ENCODE peak calls at places on chromosomes 12 and 14, in nine cellular contexts. S, T, E, L, K, V, Y, B and O are unnamed samples.
A peak's percentile ranks its signal among the peaks of the same experiment; 100 is the strongest.

GRCh38 chr12:92370828-92371227 is 225.2 kb upstream of the BTG1 start:
- DNase-seq in S (no peak), T (no peak), E (no peak), L (no peak), K (no peak), V (no peak), Y (no peak), B (no peak), O (no peak)

GRCh38 chr12:9032202-9032964 is 43.0 kb downstream of the KLRG1 start:
- DNase-seq in S (no peak), T (no peak), E (no peak), L (no peak), K (no peak), V (peak; percentile 3), Y (no peak), B (no peak), O (no peak)

GRCh38 chr12:108350511-108350910 is 11.4 kb upstream of the CMKLR1 start:
- DNase-seq in S (no peak), T (no peak), E (no peak), L (no peak), K (no peak), V (no peak), Y (no peak), B (no peak), O (no peak)

GRCh38 chr14:105315211-105315721 is 718 bp downstream of the PACS2 start:
- DNase-seq in S (peak; percentile 29), T (no peak), E (no peak), L (peak; percentile 67), K (no peak), V (no peak), Y (peak; percentile 90), B (peak; percentile 27), O (peak; percentile 66)

GRCh38 chr12:79057540-79057939 is 193.0 kb downstream of the SYT1 start:
- DNase-seq in S (no peak), T (no peak), E (no peak), L (no peak), K (no peak), V (no peak), Y (no peak), B (no peak), O (no peak)

GRCh38 chr12:2137707-2138106 is 84.9 kb downstream of the CACNA1C start:
- DNase-seq in S (no peak), T (no peak), E (peak; percentile 66), L (no peak), K (no peak), V (no peak), Y (peak; percentile 72), B (no peak), O (peak; percentile 62)

GRCh38 chr14:99682809-99683618 is 1.1 kb upstream of the CYP46A1 start:
- DNase-seq in S (peak; percentile 72), T (no peak), E (peak; percentile 90), L (peak; percentile 87), K (no peak), V (peak; percentile 83), Y (peak; percentile 96), B (peak; percentile 46), O (peak; percentile 81)

GRCh38 chr12:120534203-120534702 is at the start of gene RNF10:
- DNase-seq in S (peak; percentile 83), T (no peak), E (peak; percentile 87), L (peak; percentile 95), K (no peak), V (peak; percentile 94), Y (peak; percentile 92), B (peak; percentile 87), O (peak; percentile 85)

GRCh38 chr14:75069021-75069810 is at the start of gene ZC2HC1C:
- DNase-seq in S (peak; percentile 88), T (no peak), E (peak; percentile 98), L (peak; percentile 97), K (no peak), V (peak; percentile 95), Y (peak; percentile 99), B (peak; percentile 64), O (peak; percentile 97)
- TF ChIP-seq POLR2AphosphoS5 in S (peak; percentile 87), T (peak; percentile 93), E (peak; percentile 83), L (peak; percentile 85), K (peak; percentile 57), V (peak; percentile 48), Y (peak; percentile 64), B (peak; percentile 82), O (peak; percentile 68)

GRCh38 chr14:36373982-36374673 is 53.7 kb upstream of the MBIP start:
- DNase-seq in S (peak; percentile 67), T (no peak), E (peak; percentile 69), L (peak; percentile 97), K (peak; percentile 41), V (peak; percentile 85), Y (no peak), B (peak; percentile 82), O (peak; percentile 83)
- TF ChIP-seq CTCF in S (peak; percentile 67), T (peak; percentile 44), E (peak; percentile 69), L (peak; percentile 92), K (peak; percentile 84), V (peak; percentile 74), Y (peak; percentile 59), B (peak; percentile 90), O (peak; percentile 74)

DNA sequence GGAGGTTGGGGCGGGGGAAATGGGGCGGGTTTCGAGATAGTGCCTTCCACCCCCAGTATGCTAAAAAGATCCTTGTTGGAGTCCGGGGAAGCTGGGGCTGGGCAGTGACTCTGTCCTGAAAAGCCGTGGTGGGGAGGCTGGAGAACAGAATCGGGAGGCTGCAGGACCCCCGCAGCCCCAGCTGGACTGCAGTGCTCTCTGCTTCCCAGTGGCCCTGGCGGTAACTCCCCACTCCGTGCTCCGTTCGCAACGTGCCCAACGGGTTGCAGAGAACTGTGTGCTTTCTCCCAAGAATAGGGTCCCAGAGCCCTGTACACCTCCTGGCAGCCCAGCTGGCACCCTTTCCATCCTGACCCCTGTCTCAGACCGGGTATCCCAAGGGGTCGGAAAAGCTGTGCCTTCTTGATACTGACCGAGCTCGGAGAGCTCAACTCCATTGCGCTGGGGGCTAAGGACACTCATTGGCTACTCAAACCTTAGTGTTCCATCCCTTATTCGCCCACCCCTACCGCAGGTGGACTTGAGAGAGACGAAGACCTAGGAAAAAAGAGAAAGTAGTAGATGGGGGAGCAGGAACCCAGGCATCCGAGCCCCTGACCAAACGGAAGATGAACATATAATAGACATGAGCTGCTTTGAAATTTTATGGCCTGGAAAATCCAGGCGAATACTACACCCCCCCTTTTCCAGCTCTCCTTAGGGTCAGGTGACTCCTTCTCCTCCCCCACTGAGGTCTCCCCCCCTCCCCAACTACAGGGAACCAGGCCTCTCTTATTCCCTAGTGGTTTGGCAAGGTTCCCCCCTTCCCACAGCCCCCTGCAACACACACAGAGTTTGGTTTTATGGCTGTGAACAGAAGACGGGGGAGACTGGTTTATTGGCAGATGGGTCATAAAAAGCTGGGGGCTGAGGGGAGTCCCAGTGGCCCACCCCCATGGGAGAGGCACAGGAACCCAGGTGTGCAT is 1.3 kb downstream of the GDF11 start:
- DNase-seq in S (no peak), T (no peak), E (peak; percentile 69), L (no peak), K (no peak), V (peak; percentile 50), Y (no peak), B (no peak), O (no peak)
- H3K27ac ChIP-seq in S (peak overlapping the region; percentile 68), T (peak overlapping the region; percentile 80), E (peak overlapping the region; percentile 79), L (peak overlapping the region; percentile 99), K (no peak overlapping the region), V (peak overlapping the region; percentile 64), Y (peak overlapping the region; percentile 74), B (no peak overlapping the region), O (peak overlapping the region; percentile 86)

GRCh38 chr14:67111031-67111430 is 78.2 kb upstream of the GARIN2 start:
- DNase-seq in S (no peak), T (no peak), E (no peak), L (no peak), K (no peak), V (no peak), Y (no peak), B (no peak), O (no peak)
- TF ChIP-seq POLR2AphosphoS5 in S (no peak), T (no peak), E (peak; percentile 9), L (no peak), K (no peak), V (no peak), Y (no peak), B (no peak), O (no peak)

GRCh38 chr14:94681300-94682060 is 69.3 kb downstream of the SERPINA3 start:
- DNase-seq in S (peak; percentile 13), T (peak; percentile 92), E (peak; percentile 45), L (peak; percentile 80), K (no peak), V (peak; percentile 22), Y (no peak), B (peak; percentile 74), O (peak; percentile 15)
- TF ChIP-seq CTCF in S (peak; percentile 43), T (no peak), E (no peak), L (peak; percentile 64), K (peak; percentile 71), V (peak; percentile 44), Y (no peak), B (peak; percentile 93), O (peak; percentile 31)

DNA sequence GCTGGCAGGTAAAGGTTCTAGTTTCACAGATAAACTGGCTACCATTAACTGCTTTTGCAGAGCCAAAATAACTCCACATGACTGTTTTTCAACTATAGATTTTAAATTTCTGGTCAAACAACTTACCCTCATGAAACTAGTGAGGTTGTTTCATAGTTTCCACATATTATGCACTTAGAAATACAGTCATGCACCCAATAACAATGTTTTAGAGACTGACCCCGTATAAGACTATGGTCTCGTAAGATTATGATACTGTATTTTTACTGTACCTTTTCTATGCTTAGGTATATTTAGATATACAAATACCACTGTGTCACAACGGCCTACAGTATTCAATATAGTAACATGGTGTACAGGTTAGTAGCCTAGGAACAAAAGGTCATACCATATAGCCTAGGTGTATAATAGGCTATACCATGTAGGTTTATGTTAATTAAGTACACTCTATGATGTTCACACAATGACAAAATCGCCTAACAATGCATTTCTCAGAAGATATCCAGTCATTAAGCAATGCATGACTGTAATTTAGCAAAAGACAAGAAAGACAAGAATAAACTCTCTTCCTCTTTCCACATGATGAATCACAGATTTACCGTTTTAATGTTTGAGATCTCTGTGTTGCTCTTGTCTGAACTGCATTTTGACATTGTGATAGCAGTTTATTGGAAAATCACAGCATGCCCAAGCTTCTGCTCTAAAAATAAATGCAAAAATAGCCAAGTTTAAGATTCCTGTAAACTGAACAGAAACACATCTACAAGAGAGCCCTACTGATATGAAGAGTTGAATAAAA is 17.1 kb downstream of the DICER1 start:
- DNase-seq in S (no peak), T (no peak), E (no peak), L (no peak), K (no peak), V (no peak), Y (no peak), B (no peak), O (no peak)
- H3K27ac ChIP-seq in S (no peak overlapping the region), T (peak overlapping the region; percentile 29), E (peak overlapping the region; percentile 44), L (no peak overlapping the region), K (no peak overlapping the region), V (no peak overlapping the region), Y (peak overlapping the region; percentile 38), B (no peak overlapping the region), O (peak overlapping the region; percentile 32)

GRCh38 chr12:49868952-49869815 is 26.3 kb upstream of the BCDIN3D start:
- DNase-seq in S (peak; percentile 65), T (no peak), E (peak; percentile 96), L (no peak), K (no peak), V (peak; percentile 97), Y (peak; percentile 80), B (no peak), O (peak; percentile 46)
- TF ChIP-seq POLR2AphosphoS5 in S (no peak), T (peak; percentile 73), E (peak; percentile 56), L (no peak), K (no peak), V (peak; percentile 96), Y (no peak), B (no peak), O (peak; percentile 14)